ENCODE peak calls at places on chromosomes 3 and 15, in seven cellular contexts. One of them, this sample, is unnamed.

GRCh38 chr3:177744873-177745646 is 547.8 kb upstream of the TBL1XR1 start:
- DNase-seq in endothelial cell: no peak
- DNase-seq in activated B cell treated with CpG ODN at 0.5 μM for 24 hours: no peak
- DNase-seq in NB4: peak; percentile 41
- DNase-seq in body of pancreas: no peak
- DNase-seq in GM10248: no peak
- DNase-seq in neural crest cell: no peak
- DNase-seq in this sample: peak; percentile 91

GRCh38 chr3:195038161-195038560 is 232.8 kb downstream of the XXYLT1 start:
- DNase-seq in endothelial cell: no peak
- DNase-seq in activated B cell treated with CpG ODN at 0.5 μM for 24 hours: no peak
- DNase-seq in NB4: no peak
- DNase-seq in body of pancreas: no peak
- DNase-seq in GM10248: no peak
- DNase-seq in neural crest cell: no peak
- DNase-seq in this sample: no peak

GRCh38 chr3:179973931-179974361 is 62.8 kb downstream of the PEX5L start:
- DNase-seq in endothelial cell: no peak
- DNase-seq in activated B cell treated with CpG ODN at 0.5 μM for 24 hours: no peak
- DNase-seq in NB4: peak; percentile 49
- DNase-seq in body of pancreas: no peak
- DNase-seq in GM10248: no peak
- DNase-seq in neural crest cell: no peak
- DNase-seq in this sample: peak; percentile 11

GRCh38 chr3:69048990-69049389 is 3.1 kb downstream of the TMF1 start:
- DNase-seq in endothelial cell: no peak
- DNase-seq in activated B cell treated with CpG ODN at 0.5 μM for 24 hours: no peak
- DNase-seq in NB4: no peak
- DNase-seq in body of pancreas: no peak
- DNase-seq in GM10248: no peak
- DNase-seq in neural crest cell: no peak
- DNase-seq in this sample: no peak

GRCh38 chr15:101016581-101016980 is 97.4 kb downstream of the LRRK1 start:
- DNase-seq in endothelial cell: no peak
- DNase-seq in activated B cell treated with CpG ODN at 0.5 μM for 24 hours: no peak
- DNase-seq in NB4: no peak
- DNase-seq in body of pancreas: no peak
- DNase-seq in GM10248: no peak
- DNase-seq in neural crest cell: no peak
- DNase-seq in this sample: no peak

GRCh38 chr15:47194718-47195117 is 522.6 kb upstream of the SEMA6D start:
- DNase-seq in endothelial cell: no peak
- DNase-seq in activated B cell treated with CpG ODN at 0.5 μM for 24 hours: no peak
- DNase-seq in NB4: peak; percentile 26
- DNase-seq in body of pancreas: no peak
- DNase-seq in GM10248: no peak
- DNase-seq in neural crest cell: no peak
- DNase-seq in this sample: peak; percentile 54

GRCh38 chr15:33559207-33559890 is 248.6 kb downstream of the RYR3 start:
- DNase-seq in endothelial cell: no peak
- DNase-seq in activated B cell treated with CpG ODN at 0.5 μM for 24 hours: no peak
- DNase-seq in NB4: no peak
- DNase-seq in body of pancreas: no peak
- DNase-seq in GM10248: no peak
- DNase-seq in neural crest cell: no peak
- DNase-seq in this sample: peak; percentile 12

GRCh38 chr15:60969658-60970057 is 259.4 kb downstream of the RORA start:
- DNase-seq in endothelial cell: no peak
- DNase-seq in activated B cell treated with CpG ODN at 0.5 μM for 24 hours: no peak
- DNase-seq in NB4: no peak
- DNase-seq in body of pancreas: no peak
- DNase-seq in GM10248: no peak
- DNase-seq in neural crest cell: no peak
- DNase-seq in this sample: no peak

GRCh38 chr3:111579495-111579894 is 15.7 kb downstream of the ZBED2 start:
- DNase-seq in endothelial cell: no peak
- DNase-seq in activated B cell treated with CpG ODN at 0.5 μM for 24 hours: no peak
- DNase-seq in NB4: no peak
- DNase-seq in body of pancreas: no peak
- DNase-seq in GM10248: no peak
- DNase-seq in neural crest cell: no peak
- DNase-seq in this sample: no peak

GRCh38 chr15:89761929-89762328 is 10.9 kb upstream of the MESP1 start:
- DNase-seq in endothelial cell: no peak
- DNase-seq in activated B cell treated with CpG ODN at 0.5 μM for 24 hours: no peak
- DNase-seq in NB4: no peak
- DNase-seq in body of pancreas: no peak
- DNase-seq in GM10248: no peak
- DNase-seq in neural crest cell: no peak
- DNase-seq in this sample: no peak

GRCh38 chr3:107684431-107684925 is 161.7 kb downstream of the BBX start:
- DNase-seq in endothelial cell: no peak
- DNase-seq in activated B cell treated with CpG ODN at 0.5 μM for 24 hours: no peak
- DNase-seq in NB4: no peak
- DNase-seq in body of pancreas: no peak
- DNase-seq in GM10248: no peak
- DNase-seq in neural crest cell: no peak
- DNase-seq in this sample: peak; percentile 39

GRCh38 chr3:104556372-104557078 is 810.2 kb upstream of the ALCAM start:
- DNase-seq in endothelial cell: no peak
- DNase-seq in activated B cell treated with CpG ODN at 0.5 μM for 24 hours: no peak
- DNase-seq in NB4: peak; percentile 49
- DNase-seq in body of pancreas: no peak
- DNase-seq in GM10248: no peak
- DNase-seq in neural crest cell: no peak
- DNase-seq in this sample: no peak

GRCh38 chr3:156553705-156554356 is 1.1 kb downstream of the SSR3 start:
- DNase-seq in endothelial cell: no peak
- DNase-seq in activated B cell treated with CpG ODN at 0.5 μM for 24 hours: no peak
- DNase-seq in NB4: peak; percentile 51
- DNase-seq in body of pancreas: peak; percentile 67
- DNase-seq in GM10248: no peak
- DNase-seq in neural crest cell: no peak
- DNase-seq in this sample: no peak

GRCh38 chr3:85678713-85679112 is 719.9 kb downstream of the CADM2 start:
- DNase-seq in endothelial cell: no peak
- DNase-seq in activated B cell treated with CpG ODN at 0.5 μM for 24 hours: no peak
- DNase-seq in NB4: no peak
- DNase-seq in body of pancreas: no peak
- DNase-seq in GM10248: no peak
- DNase-seq in neural crest cell: no peak
- DNase-seq in this sample: no peak

GRCh38 chr15:63392355-63393009 is 10.8 kb upstream of the CA12 start:
- DNase-seq in endothelial cell: no peak
- DNase-seq in activated B cell treated with CpG ODN at 0.5 μM for 24 hours: no peak
- DNase-seq in NB4: peak; percentile 37
- DNase-seq in body of pancreas: peak; percentile 24
- DNase-seq in GM10248: no peak
- DNase-seq in neural crest cell: no peak
- DNase-seq in this sample: no peak

GRCh38 chr3:174397848-174398247 is 461.3 kb upstream of the NAALADL2 start:
- DNase-seq in endothelial cell: no peak
- DNase-seq in activated B cell treated with CpG ODN at 0.5 μM for 24 hours: no peak
- DNase-seq in NB4: peak; percentile 34
- DNase-seq in body of pancreas: no peak
- DNase-seq in GM10248: no peak
- DNase-seq in neural crest cell: no peak
- DNase-seq in this sample: peak; percentile 69

GRCh38 chr3:139982404-139982803 is 47.4 kb downstream of the CLSTN2 start:
- DNase-seq in endothelial cell: no peak
- DNase-seq in activated B cell treated with CpG ODN at 0.5 μM for 24 hours: no peak
- DNase-seq in NB4: peak; percentile 2
- DNase-seq in body of pancreas: no peak
- DNase-seq in GM10248: no peak
- DNase-seq in neural crest cell: no peak
- DNase-seq in this sample: peak; percentile 2

GRCh38 chr15:69734699-69735098 is 282.1 kb downstream of the RPLP1 start:
- DNase-seq in endothelial cell: no peak
- DNase-seq in activated B cell treated with CpG ODN at 0.5 μM for 24 hours: no peak
- DNase-seq in NB4: no peak
- DNase-seq in body of pancreas: no peak
- DNase-seq in GM10248: no peak
- DNase-seq in neural crest cell: no peak
- DNase-seq in this sample: no peak

GRCh38 chr3:23239181-23240068 is 36.3 kb downstream of the UBE2E2 start:
- DNase-seq in endothelial cell: no peak
- DNase-seq in activated B cell treated with CpG ODN at 0.5 μM for 24 hours: no peak
- DNase-seq in NB4: peak; percentile 18
- DNase-seq in body of pancreas: no peak
- DNase-seq in GM10248: no peak
- DNase-seq in neural crest cell: no peak
- DNase-seq in this sample: no peak

GRCh38 chr3:4976109-4976508 is 3.1 kb upstream of the BHLHE40 start:
- DNase-seq in endothelial cell: peak; percentile 63
- DNase-seq in activated B cell treated with CpG ODN at 0.5 μM for 24 hours: no peak
- DNase-seq in NB4: peak; percentile 94
- DNase-seq in body of pancreas: peak; percentile 86
- DNase-seq in GM10248: no peak
- DNase-seq in neural crest cell: peak; percentile 25
- DNase-seq in this sample: peak; percentile 78

GRCh38 chr15:83016906-83017305 is 5.5 kb upstream of the C15orf40 start:
- DNase-seq in endothelial cell: no peak
- DNase-seq in activated B cell treated with CpG ODN at 0.5 μM for 24 hours: no peak
- DNase-seq in NB4: no peak
- DNase-seq in body of pancreas: no peak
- DNase-seq in GM10248: no peak
- DNase-seq in neural crest cell: no peak
- DNase-seq in this sample: no peak

GRCh38 chr15:41207687-41208448 is 22.7 kb downstream of the EXD1 start:
- DNase-seq in endothelial cell: no peak
- DNase-seq in activated B cell treated with CpG ODN at 0.5 μM for 24 hours: no peak
- DNase-seq in NB4: no peak
- DNase-seq in body of pancreas: no peak
- DNase-seq in GM10248: no peak
- DNase-seq in neural crest cell: no peak
- DNase-seq in this sample: no peak

GRCh38 chr3:171165499-171165921 is 139.0 kb upstream of the SLC2A2 start:
- DNase-seq in endothelial cell: no peak
- DNase-seq in activated B cell treated with CpG ODN at 0.5 μM for 24 hours: no peak
- DNase-seq in NB4: no peak
- DNase-seq in body of pancreas: no peak
- DNase-seq in GM10248: no peak
- DNase-seq in neural crest cell: no peak
- DNase-seq in this sample: no peak

GRCh38 chr3:66383998-66384745 is 116.7 kb downstream of the LRIG1 start:
- DNase-seq in endothelial cell: no peak
- DNase-seq in activated B cell treated with CpG ODN at 0.5 μM for 24 hours: no peak
- DNase-seq in NB4: no peak
- DNase-seq in body of pancreas: no peak
- DNase-seq in GM10248: no peak
- DNase-seq in neural crest cell: no peak
- DNase-seq in this sample: no peak

GRCh38 chr3:123876858-123877257 is 7.3 kb downstream of the MYLK start:
- DNase-seq in endothelial cell: no peak
- DNase-seq in activated B cell treated with CpG ODN at 0.5 μM for 24 hours: no peak
- DNase-seq in NB4: no peak
- DNase-seq in body of pancreas: no peak
- DNase-seq in GM10248: no peak
- DNase-seq in neural crest cell: no peak
- DNase-seq in this sample: no peak
- TF ChIP-seq CTCF in endothelial cell: no peak
- TF ChIP-seq CTCF in activated B cell treated with CpG ODN at 0.5 μM for 24 hours: no peak
- TF ChIP-seq CTCF in NB4: no peak
- TF ChIP-seq CTCF in body of pancreas: no peak
- TF ChIP-seq CTCF in GM10248: no peak
- TF ChIP-seq CTCF in neural crest cell: peak; percentile 54
- TF ChIP-seq CTCF in this sample: peak; percentile 23

GRCh38 chr15:57313134-57313483 is 63.2 kb upstream of the CGNL1 start:
- DNase-seq in endothelial cell: no peak
- DNase-seq in activated B cell treated with CpG ODN at 0.5 μM for 24 hours: no peak
- DNase-seq in NB4: no peak
- DNase-seq in body of pancreas: no peak
- DNase-seq in GM10248: no peak
- DNase-seq in neural crest cell: no peak
- DNase-seq in this sample: no peak
- TF ChIP-seq CTCF in endothelial cell: no peak
- TF ChIP-seq CTCF in activated B cell treated with CpG ODN at 0.5 μM for 24 hours: no peak
- TF ChIP-seq CTCF in NB4: no peak
- TF ChIP-seq CTCF in body of pancreas: no peak
- TF ChIP-seq CTCF in GM10248: no peak
- TF ChIP-seq CTCF in neural crest cell: no peak
- TF ChIP-seq CTCF in this sample: no peak

DNA sequence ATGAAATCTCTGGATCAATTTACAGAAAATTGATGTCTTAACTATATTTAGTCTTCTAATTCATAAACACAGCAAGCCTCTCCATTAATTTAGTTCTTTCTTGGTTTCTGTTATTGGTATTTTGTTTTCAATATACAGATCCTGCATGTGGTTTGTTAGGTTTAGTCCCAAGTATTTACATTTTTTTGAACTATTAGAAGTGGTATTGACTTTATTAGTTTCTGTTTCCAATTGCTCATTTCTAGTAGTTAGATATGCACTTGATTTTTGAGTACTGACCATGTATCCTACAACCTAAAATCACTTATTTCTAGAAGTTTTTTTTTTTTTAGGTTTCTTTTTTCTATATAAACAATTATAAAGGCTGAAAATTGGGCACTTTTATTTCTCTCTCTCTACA is 335.9 kb downstream of the CHST2 start:
- DNase-seq in endothelial cell: no peak
- DNase-seq in activated B cell treated with CpG ODN at 0.5 μM for 24 hours: no peak
- DNase-seq in NB4: no peak
- DNase-seq in body of pancreas: no peak
- DNase-seq in GM10248: no peak
- DNase-seq in neural crest cell: no peak
- DNase-seq in this sample: no peak
- TF ChIP-seq CTCF in endothelial cell: no peak
- TF ChIP-seq CTCF in activated B cell treated with CpG ODN at 0.5 μM for 24 hours: no peak
- TF ChIP-seq CTCF in NB4: no peak
- TF ChIP-seq CTCF in body of pancreas: no peak
- TF ChIP-seq CTCF in GM10248: no peak
- TF ChIP-seq CTCF in neural crest cell: no peak
- TF ChIP-seq CTCF in this sample: no peak

GRCh38 chr3:10522646-10523303 is 17.4 kb upstream of the ATP2B2 start:
- DNase-seq in endothelial cell: no peak
- DNase-seq in activated B cell treated with CpG ODN at 0.5 μM for 24 hours: no peak
- DNase-seq in NB4: no peak
- DNase-seq in body of pancreas: no peak
- DNase-seq in GM10248: no peak
- DNase-seq in neural crest cell: no peak
- DNase-seq in this sample: no peak
- TF ChIP-seq CTCF in endothelial cell: no peak
- TF ChIP-seq CTCF in activated B cell treated with CpG ODN at 0.5 μM for 24 hours: no peak
- TF ChIP-seq CTCF in NB4: no peak
- TF ChIP-seq CTCF in body of pancreas: no peak
- TF ChIP-seq CTCF in GM10248: no peak
- TF ChIP-seq CTCF in neural crest cell: no peak
- TF ChIP-seq CTCF in this sample: no peak

DNA sequence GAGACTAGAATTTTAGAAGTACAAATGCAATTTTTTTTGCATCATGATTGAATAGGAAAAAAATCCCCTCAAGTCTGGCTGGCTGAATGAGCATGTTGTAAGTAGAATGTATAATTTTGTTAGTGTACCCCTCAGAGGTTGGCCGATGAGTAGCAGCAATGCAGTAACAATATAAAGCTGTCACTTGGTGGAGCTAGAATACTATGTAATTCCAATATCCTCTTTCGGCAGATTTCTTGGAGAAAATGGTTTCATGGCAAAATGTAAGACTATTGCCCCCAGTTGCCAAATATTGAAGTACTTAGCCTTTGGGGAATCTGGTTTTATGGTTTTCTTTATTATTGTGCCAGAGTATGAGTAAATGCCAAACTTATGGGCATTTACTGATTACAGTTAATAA is 39.8 kb upstream of the SGO1 start:
- DNase-seq in endothelial cell: no peak
- DNase-seq in activated B cell treated with CpG ODN at 0.5 μM for 24 hours: no peak
- DNase-seq in NB4: peak; percentile 46
- DNase-seq in body of pancreas: peak; percentile 8
- DNase-seq in GM10248: no peak
- DNase-seq in neural crest cell: no peak
- DNase-seq in this sample: peak; percentile 55
- TF ChIP-seq CTCF in endothelial cell: peak; percentile 23
- TF ChIP-seq CTCF in activated B cell treated with CpG ODN at 0.5 μM for 24 hours: no peak
- TF ChIP-seq CTCF in NB4: peak; percentile 24
- TF ChIP-seq CTCF in body of pancreas: peak; percentile 45
- TF ChIP-seq CTCF in GM10248: peak; percentile 41
- TF ChIP-seq CTCF in neural crest cell: peak; percentile 62
- TF ChIP-seq CTCF in this sample: peak; percentile 31

This sample was measured in cardiac muscle cell.